ENCODE peak calls at places on chromosome 6, in four cellular contexts. P is NB4, W is heart left ventricle, Q is neural progenitor cell. T is an unnamed sample.

GRCh38 chr6:110656492-110656891 is 158.8 kb downstream of the CDK19 start:
- DNase-seq in P (no peak), W (no peak), Q (no peak), T (no peak)

GRCh38 chr6:4351857-4352669 is 216.7 kb upstream of the ECI2 start:
- DNase-seq in P (peak; percentile 30), W (peak; percentile 82), Q (peak; percentile 14), T (peak; percentile 97)

GRCh38 chr6:97963148-97963680 is 680.2 kb upstream of the MMS22L start:
- DNase-seq in P (no peak), W (no peak), Q (no peak), T (no peak)

GRCh38 chr6:155958550-155958949 is 502.9 kb upstream of the NOX3 start:
- DNase-seq in P (no peak), W (no peak), Q (no peak), T (no peak)

GRCh38 chr6:161443868-161444267 is 170.0 kb upstream of the AGPAT4 start:
- DNase-seq in P (no peak), W (peak; percentile 37), Q (peak; percentile 62), T (peak; percentile 39)

GRCh38 chr6:45630801-45631200 is 253.1 kb upstream of the SUPT3H start:
- DNase-seq in P (no peak), W (no peak), Q (no peak), T (peak; percentile 73)

GRCh38 chr6:74458536-74458935 is 747.3 kb downstream of the COL12A1 start:
- DNase-seq in P (no peak), W (no peak), Q (no peak), T (no peak)

GRCh38 chr6:131893198-131893597 is 58.0 kb downstream of the CCN2 start:
- DNase-seq in P (no peak), W (no peak), Q (no peak), T (no peak)

GRCh38 chr6:35583893-35584688 is 71.4 kb upstream of the TULP1 start:
- DNase-seq in P (peak; percentile 82), W (peak; percentile 58), Q (peak; percentile 79), T (peak; percentile 72)

GRCh38 chr6:31729515-31729978 is 448 bp upstream of the DDAH2 start:
- DNase-seq in P (peak; percentile 94), W (peak; percentile 95), Q (peak; percentile 97), T (peak; percentile 88)

GRCh38 chr6:99739526-99739925 is 132.9 kb downstream of the PRDM13 start:
- DNase-seq in P (no peak), W (peak; percentile 38), Q (no peak), T (no peak)

GRCh38 chr6:113576310-113576709 is 280.8 kb upstream of the MARCKS start:
- DNase-seq in P (no peak), W (no peak), Q (no peak), T (no peak)

GRCh38 chr6:122789078-122789861 is at the start of gene SMPDL3A:
- DNase-seq in P (peak; percentile 38), W (peak; percentile 85), Q (peak; percentile 88), T (peak; percentile 78)

GRCh38 chr6:12343122-12343439 is 52.9 kb downstream of the EDN1 start:
- DNase-seq in P (peak; percentile 71), W (no peak), Q (no peak), T (no peak)

GRCh38 chr6:113464959-113465358 is 392.2 kb upstream of the MARCKS start:
- DNase-seq in P (peak; percentile 89), W (no peak), Q (no peak), T (peak; percentile 69)

GRCh38 chr6:11718461-11718860 is 60.1 kb downstream of the ADTRP start:
- DNase-seq in P (no peak), W (no peak), Q (no peak), T (peak; percentile 74)

DNA sequence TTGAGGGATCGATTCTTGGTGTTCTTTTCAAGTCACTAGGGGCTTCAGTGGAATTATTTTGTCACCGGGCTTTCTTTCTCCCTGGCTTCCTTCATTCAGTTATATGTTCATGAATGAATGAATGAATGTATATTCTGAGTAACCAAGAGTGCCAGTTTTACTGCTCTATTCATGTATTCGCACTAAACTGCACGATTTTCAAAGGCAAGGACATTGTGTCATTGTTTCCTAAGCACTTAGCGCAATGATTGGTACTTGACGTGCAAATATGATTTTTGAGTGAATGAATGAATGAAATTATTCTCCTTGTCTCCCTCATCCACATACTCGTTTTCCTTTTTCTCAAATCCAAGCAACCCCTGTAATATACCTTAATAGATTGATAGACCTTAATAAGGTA is 822 bp downstream of the AFG1L start:
- DNase-seq in P (no peak), W (no peak), Q (no peak), T (no peak)
- H3K4me3 ChIP-seq in P (peak overlapping the region; percentile 98), W (peak overlapping the region; percentile 92), Q (peak overlapping the region; percentile 84), T (peak overlapping the region; percentile 88)

DNA sequence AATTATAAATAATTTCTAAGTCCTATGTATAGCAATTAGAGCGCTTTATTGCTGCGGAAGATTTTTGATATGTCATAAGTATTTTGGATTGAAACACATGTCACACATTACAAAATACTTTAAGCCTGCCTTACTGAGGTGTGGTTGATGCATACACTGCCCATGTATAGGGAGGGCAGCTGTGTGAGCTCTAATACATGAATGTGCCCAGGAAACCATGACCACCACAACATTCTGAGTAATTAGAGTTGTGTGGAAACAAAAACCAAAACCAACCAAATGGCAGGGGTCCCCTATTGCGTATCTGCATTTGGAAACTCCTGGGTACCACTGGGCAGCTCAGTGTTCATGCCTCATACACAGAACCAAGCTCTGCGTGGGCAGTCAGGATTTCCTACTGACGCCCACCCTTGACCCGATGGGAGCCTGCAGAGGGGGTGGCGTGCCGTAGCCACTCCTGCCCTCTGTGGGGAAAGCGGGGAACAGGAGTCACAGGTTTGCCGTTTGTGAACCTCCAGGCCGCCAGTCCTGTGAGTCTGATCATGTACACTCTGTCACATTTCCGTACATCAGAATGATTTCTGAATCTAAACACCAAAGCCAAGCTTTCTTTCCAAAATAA is 50.9 kb upstream of the PDE10A start:
- DNase-seq in P (no peak), W (no peak), Q (no peak), T (no peak)
- TF ChIP-seq CTCF in P (no peak), W (no peak), Q (no peak), T (no peak)

DNA sequence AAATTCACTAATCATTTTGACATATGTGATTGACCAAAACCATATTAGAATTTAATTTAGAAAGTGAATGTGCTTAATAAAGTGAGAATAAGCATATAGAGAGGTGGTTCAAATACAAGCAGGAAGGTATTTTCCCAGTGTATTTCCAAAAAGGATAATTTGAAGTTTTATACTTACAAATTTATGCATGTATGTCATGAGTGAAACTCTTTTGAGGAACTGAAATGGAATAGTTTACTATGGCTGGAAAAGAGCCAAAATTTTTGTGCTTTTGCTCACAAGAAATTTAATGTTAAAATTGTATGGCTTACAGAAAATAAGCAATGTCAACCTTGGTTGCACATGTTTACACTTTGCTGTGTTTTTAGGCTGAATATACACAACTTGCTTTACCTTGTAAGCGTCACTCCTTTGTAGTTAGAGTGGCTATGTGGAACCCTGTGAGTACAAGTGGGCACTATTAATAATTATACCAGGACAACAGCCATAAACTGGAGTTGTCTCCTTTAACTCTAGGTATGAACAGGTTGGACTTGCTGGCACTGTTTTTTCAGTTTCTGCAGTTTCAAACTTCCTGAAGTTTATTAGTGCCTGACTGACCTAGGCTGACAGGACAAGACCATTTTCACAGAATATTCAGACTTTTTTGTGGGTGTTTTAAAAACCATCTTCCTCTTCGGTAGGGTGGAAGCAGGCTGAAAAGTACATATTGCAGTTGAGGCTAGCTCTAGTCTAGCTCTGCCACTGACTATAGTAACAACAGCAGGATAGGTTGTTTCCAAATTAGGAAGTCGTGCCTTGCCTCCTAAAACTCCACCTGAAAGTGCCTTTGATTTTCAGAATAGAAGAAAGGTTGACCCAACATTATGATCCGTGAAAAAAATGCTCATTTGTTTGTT is 6.0 kb downstream of the AFDN start:
- DNase-seq in P (no peak), W (no peak), Q (no peak), T (no peak)
- H3K4me3 ChIP-seq in P (no peak overlapping the region), W (no peak overlapping the region), Q (no peak overlapping the region), T (no peak overlapping the region)

GRCh38 chr6:48766349-48766748 is 655.4 kb upstream of the PTCHD4 start:
- DNase-seq in P (no peak), W (no peak), Q (no peak), T (peak; percentile 27)

GRCh38 chr6:48764261-48764660 is 653.3 kb upstream of the PTCHD4 start:
- DNase-seq in P (no peak), W (no peak), Q (no peak), T (no peak)

GRCh38 chr6:48765352-48765961 is 654.5 kb upstream of the PTCHD4 start:
- DNase-seq in P (peak; percentile 60), W (peak; percentile 26), Q (peak; percentile 77), T (peak; percentile 50)
- TF ChIP-seq CTCF in P (peak; percentile 49), W (peak; percentile 24), Q (peak; percentile 76), T (peak; percentile 57)

GRCh38 chr6:51820555-51820954 is 266.9 kb downstream of the PKHD1 start:
- DNase-seq in P (no peak), W (no peak), Q (no peak), T (no peak)

GRCh38 chr6:51814418-51814817 is 273.0 kb downstream of the PKHD1 start:
- DNase-seq in P (no peak), W (no peak), Q (no peak), T (no peak)

GRCh38 chr6:51817832-51818231 is 269.6 kb downstream of the PKHD1 start:
- DNase-seq in P (no peak), W (no peak), Q (no peak), T (no peak)

GRCh38 chr6:51813904-51814303 is 273.5 kb downstream of the PKHD1 start:
- DNase-seq in P (no peak), W (no peak), Q (no peak), T (no peak)

GRCh38 chr6:51818520-51819022 is 268.8 kb downstream of the PKHD1 start:
- DNase-seq in P (no peak), W (no peak), Q (no peak), T (no peak)
- H3K4me3 ChIP-seq in P (no peak overlapping the region), W (no peak overlapping the region), Q (no peak overlapping the region), T (no peak overlapping the region)

GRCh38 chr6:166771701-166772100 is 144.7 kb upstream of the RPS6KA2 start:
- DNase-seq in P (no peak), W (no peak), Q (no peak), T (no peak)

GRCh38 chr6:166768761-166769160 is 141.7 kb upstream of the RPS6KA2 start:
- DNase-seq in P (no peak), W (no peak), Q (no peak), T (no peak)

GRCh38 chr6:166772518-166772917 is 145.5 kb upstream of the RPS6KA2 start:
- DNase-seq in P (no peak), W (no peak), Q (no peak), T (no peak)

GRCh38 chr6:166769648-166770047 is 142.6 kb upstream of the RPS6KA2 start:
- DNase-seq in P (no peak), W (no peak), Q (no peak), T (no peak)

GRCh38 chr6:166770216-166771116 is 143.4 kb upstream of the RPS6KA2 start:
- DNase-seq in P (no peak), W (no peak), Q (no peak), T (no peak)
- TF ChIP-seq CTCF in P (no peak), W (no peak), Q (no peak), T (peak; percentile 14)

DNA sequence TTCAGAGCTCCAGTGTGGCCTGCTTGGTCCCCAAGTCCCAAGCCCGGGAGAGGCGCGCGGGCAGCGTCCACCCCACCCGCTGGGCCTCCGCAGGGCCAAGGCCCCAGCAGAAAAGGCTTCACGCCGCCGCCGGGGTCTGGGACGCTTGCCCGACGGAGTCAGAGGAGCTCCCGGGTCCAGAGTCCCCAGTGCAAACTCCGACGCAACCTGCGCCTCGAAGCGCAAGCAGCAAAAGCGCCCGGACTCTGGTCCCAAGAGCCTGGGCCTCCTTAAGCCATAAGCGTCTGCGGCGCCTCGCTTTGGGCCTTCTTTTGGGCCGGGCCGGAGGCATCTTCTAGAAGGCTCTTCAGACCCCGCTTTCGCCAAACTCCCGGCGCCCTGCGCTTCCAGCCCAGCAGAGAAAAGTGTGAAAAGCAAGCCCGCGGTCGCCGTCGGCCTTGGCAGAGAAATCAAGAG is 1.4 kb downstream of the TBX18 start:
- DNase-seq in P (no peak), W (peak; percentile 50), Q (peak; percentile 55), T (peak; percentile 67)
- H3K4me3 ChIP-seq in P (no peak overlapping the region), W (peak overlapping the region; percentile 56), Q (peak overlapping the region; percentile 14), T (peak overlapping the region; percentile 73)

GRCh38 chr6:71544028-71544427 is 255.4 kb downstream of the OGFRL1 start:
- DNase-seq in P (no peak), W (no peak), Q (no peak), T (peak; percentile 90)
- TF ChIP-seq CTCF in P (no peak), W (no peak), Q (no peak), T (no peak)